ENCODE peak calls at places on chromosomes 4 and X, in seven cellular contexts. H, E, T, Q, K, I and O are unnamed samples.
A peak's percentile ranks its signal among the peaks of the same experiment; 100 is the strongest.

GRCh38 chr4:153211986-153212720 is 7.9 kb downstream of the TRIM2 start:
- DNase-seq in H (no peak), E (no peak), T (no peak), Q (peak; percentile 58), K (peak; percentile 40), I (no peak), O (no peak)

GRCh38 chr4:139144161-139144859 is 32.7 kb downstream of the ELF2 start:
- DNase-seq in H (peak; percentile 9), E (no peak), T (no peak), Q (peak; percentile 39), K (peak; percentile 75), I (no peak), O (no peak)

GRCh38 chr4:53233396-53233795 is 132.5 kb downstream of the SCFD2 start:
- DNase-seq in H (no peak), E (no peak), T (no peak), Q (peak; percentile 42), K (peak; percentile 30), I (no peak), O (no peak)

GRCh38 chr4:147923854-147924253 is 192.0 kb downstream of the ARHGAP10 start:
- DNase-seq in H (no peak), E (no peak), T (no peak), Q (no peak), K (no peak), I (no peak), O (no peak)

GRCh38 chr4:88982757-88983156 is 74.2 kb downstream of the FAM13A start:
- DNase-seq in H (no peak), E (no peak), T (no peak), Q (no peak), K (no peak), I (no peak), O (no peak)

GRCh38 chr4:38948551-38948950 is 80.9 kb downstream of the FAM114A1 start:
- DNase-seq in H (no peak), E (no peak), T (no peak), Q (peak; percentile 87), K (peak; percentile 92), I (no peak), O (no peak)

GRCh38 chr4:178917756-178918155 is 1475.5 kb upstream of the AGA start:
- DNase-seq in H (no peak), E (no peak), T (no peak), Q (no peak), K (no peak), I (no peak), O (no peak)

GRCh38 chr4:185033950-185034349 is 15.7 kb downstream of the HELT start:
- DNase-seq in H (no peak), E (no peak), T (no peak), Q (no peak), K (no peak), I (no peak), O (no peak)

GRCh38 chr4:6307230-6307629 is 37.6 kb downstream of the WFS1 start:
- DNase-seq in H (no peak), E (no peak), T (no peak), Q (no peak), K (no peak), I (no peak), O (no peak)

GRCh38 chr4:128635141-128635911 is 174.2 kb upstream of the JADE1 start:
- DNase-seq in H (no peak), E (no peak), T (no peak), Q (no peak), K (peak; percentile 80), I (no peak), O (no peak)

GRCh38 chrX:150842198-150842553 is 56.3 kb downstream of the CD99L2 start:
- DNase-seq in H (no peak), E (no peak), T (no peak), Q (no peak), K (no peak), I (peak; percentile 9), O (no peak)

GRCh38 chrX:331145-331771 is 12.7 kb upstream of the GTPBP6 start:
- DNase-seq in H (peak; percentile 40), E (no peak), T (no peak), Q (peak; percentile 11), K (peak; percentile 36), I (no peak), O (no peak)

GRCh38 chr4:2054217-2054616 is 4.9 kb upstream of the NAT8L start:
- DNase-seq in H (no peak), E (no peak), T (no peak), Q (no peak), K (no peak), I (no peak), O (no peak)

GRCh38 chr4:8200302-8200975 is 1.3 kb downstream of the SH3TC1 start:
- DNase-seq in H (peak; percentile 45), E (no peak), T (peak; percentile 45), Q (no peak), K (no peak), I (no peak), O (no peak)

GRCh38 chrX:139304471-139304870 is 226.1 kb upstream of the F9 start:
- DNase-seq in H (no peak), E (no peak), T (no peak), Q (no peak), K (peak; percentile 3), I (no peak), O (no peak)

GRCh38 chrX:750812-751211 is 120.2 kb downstream of the SHOX start:
- DNase-seq in H (no peak), E (no peak), T (no peak), Q (no peak), K (no peak), I (no peak), O (no peak)

GRCh38 chr4:48944659-48945290 is 38.2 kb upstream of the OCIAD2 start:
- DNase-seq in H (peak; percentile 32), E (no peak), T (no peak), Q (no peak), K (no peak), I (peak; percentile 49), O (peak; percentile 21)

GRCh38 chrX:95733426-95733825 is 951.2 kb upstream of the DIAPH2 start:
- DNase-seq in H (no peak), E (no peak), T (no peak), Q (no peak), K (no peak), I (peak; percentile 26), O (no peak)

GRCh38 chr4:80446664-80447063 is 111.1 kb downstream of the CFAP299 start:
- DNase-seq in H (no peak), E (no peak), T (no peak), Q (no peak), K (no peak), I (no peak), O (no peak)

GRCh38 chr4:114093221-114093715 is 113.8 kb upstream of the ARSJ start:
- DNase-seq in H (no peak), E (no peak), T (no peak), Q (no peak), K (no peak), I (no peak), O (no peak)